ENCODE peak calls at places on chromosomes 5 and 9, in seven cellular contexts. W is endothelial cell of umbilical vein, A is body of pancreas, G is heart left ventricle, O is transverse colon, I is ovary, V is uterus. D is an unnamed sample.

GRCh38 chr9:125240649-125240999 is 519 bp downstream of the HSPA5 start:
- DNase-seq in A (peak; percentile 59), W (no peak), I (peak; percentile 42), O (peak; percentile 54), G (no peak), V (peak; percentile 46), D (no peak)

GRCh38 chr9:87826331-87826730 is 56.3 kb upstream of the SPATA31E1 start:
- DNase-seq in V (no peak), G (no peak), I (no peak), W (no peak), A (no peak), O (no peak), D (no peak)

GRCh38 chr5:76485511-76485910 is 82.4 kb downstream of the IQGAP2 start:
- DNase-seq in V (no peak), O (no peak), A (no peak), W (no peak), G (no peak), I (no peak), D (no peak)

GRCh38 chr9:18985464-18985951 is 47.5 kb downstream of the SAXO1 start:
- DNase-seq in I (no peak), A (no peak), W (no peak), G (no peak), O (no peak), V (no peak), D (no peak)

GRCh38 chr9:111601237-111602018 is 2.0 kb upstream of the PTGR1 start:
- DNase-seq in G (no peak), W (peak; percentile 97), V (no peak), O (no peak), A (no peak), I (no peak), D (no peak)

GRCh38 chr9:33227741-33228140 is 12.2 kb upstream of the SPINK4 start:
- DNase-seq in G (no peak), V (no peak), A (no peak), O (no peak), I (no peak), W (no peak), D (no peak)

GRCh38 chr9:135009711-135010362 is 77.6 kb upstream of the OLFM1 start:
- DNase-seq in A (no peak), V (no peak), W (no peak), O (no peak), G (no peak), I (no peak), D (no peak)

GRCh38 chr5:154997746-154998145 is 15.8 kb upstream of the KIF4B start:
- DNase-seq in W (peak; percentile 89), I (no peak), G (no peak), V (no peak), O (no peak), A (no peak), D (no peak)

GRCh38 chr5:39977231-39977630 is 552.5 kb upstream of the DAB2 start:
- DNase-seq in W (no peak), G (no peak), A (no peak), V (no peak), O (no peak), I (no peak), D (no peak)

GRCh38 chr5:123487298-123487697 is 24.7 kb upstream of the CSNK1G3 start:
- DNase-seq in G (no peak), O (no peak), I (peak; percentile 19), A (no peak), W (no peak), V (peak; percentile 13), D (no peak)

GRCh38 chr9:114822708-114823107 is 16.9 kb upstream of the TNFSF15 start:
- DNase-seq in G (no peak), O (no peak), V (no peak), W (no peak), A (no peak), I (no peak), D (no peak)

GRCh38 chr5:42495908-42496307 is 72.7 kb downstream of the GHR start:
- DNase-seq in A (no peak), G (no peak), V (no peak), O (no peak), I (no peak), W (no peak), D (no peak)

GRCh38 chr5:159456722-159457462 is 126.6 kb upstream of the IL12B start:
- DNase-seq in A (no peak), I (no peak), O (no peak), G (no peak), V (no peak), W (no peak), D (no peak)

GRCh38 chr5:20229286-20230005 is 241.4 kb upstream of the CDH18 start:
- DNase-seq in A (no peak), I (no peak), V (no peak), W (no peak), O (no peak), G (no peak), D (no peak)

GRCh38 chr9:98154678-98155077 is 35.7 kb upstream of the TRIM14 start:
- DNase-seq in V (no peak), O (no peak), G (no peak), I (no peak), W (no peak), A (no peak), D (no peak)

GRCh38 chr5:159965031-159965837 is 43.7 kb upstream of the TTC1 start:
- DNase-seq in V (peak; percentile 63), O (peak; percentile 50), A (peak; percentile 31), I (peak; percentile 48), W (peak; percentile 37), G (peak; percentile 65), D (no peak)

GRCh38 chr5:141815796-141816180 is 62.4 kb downstream of the PCDH1 start:
- DNase-seq in V (no peak), W (no peak), G (no peak), O (no peak), A (no peak), I (no peak), D (no peak)

GRCh38 chr9:21919377-21920362 is 74.5 kb downstream of the CDKN2A start:
- DNase-seq in O (no peak), I (no peak), A (no peak), V (no peak), G (no peak), W (peak; percentile 95), D (no peak)

GRCh38 chr9:135820661-135821060 is 86.7 kb downstream of the CAMSAP1 start:
- DNase-seq in W (no peak), O (no peak), V (no peak), I (no peak), A (no peak), G (no peak), D (no peak)

GRCh38 chr9:130834371-130835311 is at the start of gene ABL1:
- DNase-seq in O (peak; percentile 79), W (peak; percentile 88), V (peak; percentile 71), A (peak; percentile 77), G (peak; percentile 81), I (peak; percentile 75), D (peak; percentile 63)
- TF ChIP-seq POLR2A in O (peak; percentile 54), W (peak; percentile 60), V (no peak), A (peak; percentile 50), G (no peak), I (no peak), D (peak; percentile 15)

DNA sequence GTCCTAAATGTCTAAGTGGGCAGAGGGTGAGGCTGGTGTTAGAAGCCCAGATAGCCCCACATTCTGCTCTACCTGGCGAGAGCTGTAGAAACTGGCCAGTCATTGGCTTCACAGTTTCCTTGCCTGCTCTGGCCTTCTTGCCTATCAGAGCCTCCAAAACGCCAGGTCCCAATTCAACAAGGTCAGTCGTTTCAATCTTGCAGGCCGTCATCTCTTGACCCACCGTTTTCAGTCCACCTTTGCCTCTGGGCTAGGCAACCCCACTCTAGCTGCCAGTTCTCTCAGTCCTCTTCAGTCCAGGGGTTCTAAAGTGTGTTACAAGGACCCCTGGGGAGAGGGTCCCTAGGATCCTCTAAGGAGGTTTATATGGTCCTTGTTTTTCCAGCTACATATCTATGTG is 20.0 kb upstream of the TIFAB start:
- DNase-seq in G (no peak), A (no peak), W (no peak), I (no peak), V (no peak), O (no peak), D (no peak)
- TF ChIP-seq POLR2A in G (no peak), A (no peak), W (no peak), I (no peak), V (no peak), O (no peak), D (no peak)

GRCh38 chr9:133356391-133357091 is at the start of the genes SURF1 and SURF2:
- DNase-seq in I (peak; percentile 85), G (peak; percentile 93), W (peak; percentile 44), V (peak; percentile 88), A (peak; percentile 93), O (peak; percentile 93), D (peak; percentile 94)
- TF ChIP-seq POLR2A in I (peak; percentile 11), G (peak; percentile 13), W (peak; percentile 65), V (peak; percentile 48), A (peak; percentile 49), O (peak; percentile 51), D (peak; percentile 74)

GRCh38 chr5:145854651-145855258 is 18.1 kb downstream of the GRXCR2 start:
- DNase-seq in W (peak; percentile 77), G (no peak), V (no peak), A (no peak), O (peak; percentile 78), I (no peak), D (peak; percentile 30)
- TF ChIP-seq POLR2A in W (no peak), G (no peak), V (no peak), A (no peak), O (peak; percentile 43), I (no peak), D (no peak)

DNA sequence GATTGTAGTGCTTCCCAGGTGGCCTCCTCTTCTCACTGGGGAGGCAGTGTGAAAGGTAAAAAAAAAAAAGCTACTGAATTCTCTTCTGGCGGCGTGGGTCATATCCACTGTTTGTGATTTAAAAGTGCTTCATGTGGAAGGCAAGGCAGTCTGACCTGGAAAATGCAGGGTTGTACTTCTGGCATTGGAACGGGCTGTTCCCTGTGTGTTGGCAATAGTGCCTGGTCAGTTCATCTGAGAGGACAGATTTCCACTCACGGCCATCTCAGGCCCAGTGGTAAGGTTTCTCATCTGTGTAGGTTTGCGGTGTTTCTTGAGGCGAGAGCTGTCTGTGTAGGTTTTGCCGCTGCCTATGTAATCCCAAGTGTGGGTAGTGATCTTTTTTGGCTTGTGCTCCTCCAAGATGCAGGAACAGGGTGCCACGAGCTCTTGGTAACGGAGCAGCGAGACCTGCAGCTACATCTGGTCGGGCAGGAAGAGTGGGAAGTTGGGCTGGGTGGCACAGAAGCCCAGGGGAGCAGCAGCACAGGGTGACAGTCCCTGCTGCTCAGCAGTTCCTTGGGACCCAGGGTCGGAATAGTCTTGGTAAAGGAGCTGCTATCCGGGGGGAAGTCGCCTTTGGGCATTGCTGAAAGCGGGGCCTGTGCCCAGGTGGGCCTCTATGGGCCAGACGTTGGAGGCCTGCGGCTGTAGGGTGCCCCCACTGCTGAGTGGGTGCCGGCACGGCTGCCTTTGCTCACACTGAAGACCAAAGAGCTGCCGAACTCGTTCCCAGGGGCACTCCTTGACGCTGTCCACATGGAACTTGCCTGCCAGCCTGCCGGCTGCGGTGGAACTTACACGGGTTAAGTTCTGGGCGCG is 11.2 kb downstream of the RCL1 start:
- DNase-seq in O (no peak), A (no peak), V (no peak), I (no peak), W (no peak), G (no peak), D (no peak)
- TF ChIP-seq POLR2A in O (no peak), A (no peak), V (no peak), I (no peak), W (no peak), G (no peak), D (no peak)

D was measured in H54.